ENCODE peak calls at places on chromosomes 13 and 19, in eight cellular contexts. L is fibroblast of lung; I is retinal pigment epithelial cell; S is DMS53; N is ureter; H is activated T-helper 9 cell treated with anti-CD3 and anti-CD28 coated beads, Interleukin-2, amount 50 U/mL, for 16 hours; J is neural crest cell; C is activated CD4-positive, alpha-beta T cell treated with anti-CD3 and anti-CD28 coated beads for 24 hours. P is an unnamed sample.

GRCh38 chr13:53151692-53152421 is 123.2 kb downstream of the OLFM4 start:
- DNase-seq in L (peak), I (peak), S (peak), N (peak), H (no peak), J (peak), C (peak), P (peak)

GRCh38 chr19:9881720-9882119 is 46.6 kb downstream of the PIN1 start:
- DNase-seq in L (no peak), I (peak), S (no peak), N (no peak), H (no peak), J (no peak), C (no peak), P (no peak)

GRCh38 chr19:14632286-14632685 is 42.4 kb downstream of the ADGRE3 start:
- DNase-seq in L (peak), I (no peak), S (peak), N (no peak), H (no peak), J (peak), C (no peak), P (peak)

GRCh38 chr19:15671891-15672579 is 852 bp upstream of the CYP4F12 start:
- DNase-seq in L (no peak), I (no peak), S (no peak), N (no peak), H (no peak), J (no peak), C (no peak), P (no peak)

GRCh38 chr19:1753730-1754442 is 580 bp downstream of the ONECUT3 start:
- DNase-seq in L (no peak), I (no peak), S (peak), N (no peak), H (no peak), J (no peak), C (no peak), P (no peak)

GRCh38 chr19:19775891-19776205 is 42.9 kb upstream of the ZNF14 start:
- DNase-seq in L (no peak), I (no peak), S (peak), N (no peak), H (no peak), J (no peak), C (no peak), P (no peak)

GRCh38 chr19:49150106-49150943 is 4.9 kb downstream of the HRC start:
- DNase-seq in L (peak), I (no peak), S (peak), N (peak), H (no peak), J (peak), C (peak), P (peak)

GRCh38 chr19:43526884-43527859 is at the start of gene ETHE1:
- DNase-seq in L (peak), I (no peak), S (peak), N (peak), H (peak), J (peak), C (peak), P (peak)

GRCh38 chr19:17538684-17539287 is 16.7 kb upstream of the COLGALT1 start:
- DNase-seq in L (no peak), I (no peak), S (peak), N (no peak), H (no peak), J (no peak), C (no peak), P (no peak)

GRCh38 chr19:17811681-17812080 is 9.6 kb downstream of the INSL3 start:
- DNase-seq in L (no peak), I (no peak), S (no peak), N (no peak), H (no peak), J (no peak), C (no peak), P (no peak)

GRCh38 chr13:75368167-75368566 is 113.8 kb downstream of the TBC1D4 start:
- DNase-seq in L (peak), I (peak), S (no peak), N (no peak), H (no peak), J (no peak), C (no peak), P (no peak)

GRCh38 chr19:46471116-46471733 is at the start of gene PNMA8A:
- DNase-seq in L (peak), I (peak), S (peak), N (peak), H (no peak), J (peak), C (no peak), P (no peak)

GRCh38 chr19:41159861-41160260 is 33.2 kb upstream of the CYP2S1 start:
- DNase-seq in L (no peak), I (no peak), S (no peak), N (no peak), H (no peak), J (no peak), C (no peak), P (no peak)

GRCh38 chr13:94710881-94711560 is 1.3 kb downstream of the SOX21 start:
- DNase-seq in L (no peak), I (no peak), S (peak), N (no peak), H (no peak), J (no peak), C (no peak), P (no peak)

GRCh38 chr13:65540064-65540635 is 1690.0 kb downstream of the PCDH9 start:
- DNase-seq in L (no peak), I (no peak), S (no peak), N (no peak), H (no peak), J (no peak), C (no peak), P (no peak)

GRCh38 chr13:40207110-40207478 is 459.3 kb downstream of the FOXO1 start:
- DNase-seq in L (no peak), I (no peak), S (no peak), N (no peak), H (no peak), J (no peak), C (no peak), P (no peak)

GRCh38 chr13:39058040-39058439 is 19.8 kb downstream of the NHLRC3 start:
- DNase-seq in L (no peak), I (no peak), S (no peak), N (no peak), H (no peak), J (no peak), C (no peak), P (no peak)

GRCh38 chr19:28737021-28737525 is 475.9 kb downstream of the UQCRFS1 start:
- DNase-seq in L (peak), I (no peak), S (peak), N (no peak), H (no peak), J (no peak), C (no peak), P (no peak)

GRCh38 chr19:45526143-45526542 is 18.9 kb downstream of the VASP start:
- DNase-seq in L (peak), I (no peak), S (peak), N (no peak), H (no peak), J (peak), C (no peak), P (no peak)

GRCh38 chr13:98307744-98308524 is 130.9 kb upstream of the RNF113B start:
- DNase-seq in L (peak), I (no peak), S (no peak), N (no peak), H (no peak), J (no peak), C (no peak), P (no peak)

GRCh38 chr13:110173247-110173818 is 133.6 kb downstream of the COL4A1 start:
- DNase-seq in L (no peak), I (no peak), S (peak), N (no peak), H (no peak), J (no peak), C (no peak), P (no peak)

GRCh38 chr13:62209539-62209938 is 793.9 kb upstream of the PCDH20 start:
- DNase-seq in L (peak), I (no peak), S (peak), N (no peak), H (no peak), J (no peak), C (no peak), P (no peak)

GRCh38 chr19:18109731-18110671 is 12.4 kb downstream of the MAST3 start:
- DNase-seq in L (no peak), I (no peak), S (peak), N (no peak), H (peak), J (peak), C (no peak), P (no peak)

GRCh38 chr13:32745509-32745908 is 159.3 kb downstream of the PDS5B start:
- DNase-seq in L (no peak), I (no peak), S (no peak), N (no peak), H (no peak), J (no peak), C (no peak), P (no peak)

GRCh38 chr13:100129605-100130004 is 40.7 kb downstream of the PCCA start:
- DNase-seq in L (no peak), I (no peak), S (no peak), N (no peak), H (no peak), J (no peak), C (no peak), P (peak)

GRCh38 chr13:114013952-114014629 is 40.2 kb upstream of the C13orf46 start:
- DNase-seq in L (no peak), I (no peak), S (no peak), N (no peak), H (no peak), J (no peak), C (no peak), P (no peak)

GRCh38 chr19:54465367-54466109 is 2.0 kb upstream of the LENG9 start:
- DNase-seq in L (no peak), I (no peak), S (no peak), N (peak), H (no peak), J (no peak), C (no peak), P (no peak)

GRCh38 chr13:93624371-93624777 is 397.8 kb downstream of the GPC6 start:
- DNase-seq in L (peak), I (peak), S (no peak), N (no peak), H (no peak), J (no peak), C (no peak), P (no peak)

GRCh38 chr19:33214621-33215020 is 11.0 kb downstream of the SLC7A10 start:
- DNase-seq in L (peak), I (no peak), S (peak), N (no peak), H (no peak), J (peak), C (no peak), P (no peak)

GRCh38 chr19:17997969-17998826 is 9.8 kb upstream of the ARRDC2 start:
- DNase-seq in L (peak), I (no peak), S (peak), N (no peak), H (no peak), J (no peak), C (no peak), P (no peak)

GRCh38 chr13:99523838-99524237 is 22.6 kb downstream of the TM9SF2 start:
- DNase-seq in L (no peak), I (no peak), S (no peak), N (no peak), H (no peak), J (no peak), C (no peak), P (no peak)

GRCh38 chr19:32438751-32439150 is 33.2 kb downstream of the DPY19L3 start:
- DNase-seq in L (no peak), I (no peak), S (no peak), N (no peak), H (no peak), J (no peak), C (no peak), P (no peak)

GRCh38 chr19:7943444-7944176 is at the start of gene TIMM44:
- DNase-seq in L (peak), I (peak), S (peak), N (peak), H (peak), J (peak), C (peak), P (peak)